ENCODE peak calls at places on chromosomes 12 and 14, in seven cellular contexts. J is substantia nigra; N is neural crest cell; V is activated CD4-positive, alpha-beta T cell treated with anti-CD3 and anti-CD28 coated beads, Interleukin-2, amount 50 U/mL, for 1 hour; R is cardiac fibroblast; T is upper lobe of right lung; Q is transverse colon. L is an unnamed sample.

GRCh38 chr12:132700212-132700913 is 10.3 kb upstream of the PGAM5 start:
- DNase-seq in J (no peak), N (no peak), V (no peak), R (peak), T (no peak), Q (no peak), L (no peak)

GRCh38 chr12:56155256-56155845 is 2.8 kb upstream of the MYL6 start:
- DNase-seq in J (no peak), N (no peak), V (no peak), R (no peak), T (no peak), Q (no peak), L (no peak)

GRCh38 chr14:28102814-28103213 is 663.8 kb upstream of the FOXG1 start:
- DNase-seq in J (no peak), N (no peak), V (no peak), R (peak), T (no peak), Q (no peak), L (no peak)

GRCh38 chr14:65137648-65138317 is 35.5 kb upstream of the MAX start:
- DNase-seq in J (no peak), N (no peak), V (no peak), R (peak), T (no peak), Q (no peak), L (no peak)

GRCh38 chr12:110858848-110859247 is 12.1 kb downstream of the CCDC63 start:
- DNase-seq in J (no peak), N (no peak), V (no peak), R (no peak), T (no peak), Q (no peak), L (no peak)

GRCh38 chr14:72598328-72598727 is 295.6 kb downstream of the DPF3 start:
- DNase-seq in J (no peak), N (no peak), V (no peak), R (no peak), T (no peak), Q (peak), L (no peak)

GRCh38 chr12:30785630-30786029 is 30.9 kb upstream of the CAPRIN2 start:
- DNase-seq in J (no peak), N (no peak), V (no peak), R (no peak), T (no peak), Q (no peak), L (no peak)

GRCh38 chr12:43338848-43339526 is 213.0 kb downstream of the ADAMTS20 start:
- DNase-seq in J (no peak), N (peak), V (no peak), R (peak), T (no peak), Q (no peak), L (no peak)

GRCh38 chr14:99976681-99977080 is 88.5 kb upstream of the EVL start:
- DNase-seq in J (no peak), N (no peak), V (no peak), R (no peak), T (no peak), Q (no peak), L (no peak)

GRCh38 chr12:117857632-117858274 is 111.0 kb downstream of the KSR2 start:
- DNase-seq in J (no peak), N (peak), V (peak), R (peak), T (no peak), Q (peak), L (peak)

GRCh38 chr12:15776532-15776931 is 12.7 kb downstream of the EPS8 start:
- DNase-seq in J (no peak), N (no peak), V (no peak), R (no peak), T (no peak), Q (no peak), L (no peak)

GRCh38 chr12:7542813-7543212 is 39.2 kb upstream of the CD163 start:
- DNase-seq in J (no peak), N (no peak), V (no peak), R (peak), T (no peak), Q (no peak), L (no peak)

GRCh38 chr12:48004941-48005749 is 869 bp upstream of the COL2A1 start:
- DNase-seq in J (no peak), N (no peak), V (no peak), R (no peak), T (no peak), Q (no peak), L (no peak)

GRCh38 chr14:95388699-95389098 is 69.0 kb upstream of the CLMN start:
- DNase-seq in J (no peak), N (no peak), V (no peak), R (peak), T (no peak), Q (no peak), L (no peak)